ENCODE peak calls at places on chromosome 17, in five cellular contexts. W is GM23338; S is SK-N-MC; H is effector memory CD4-positive, alpha-beta T cell; G is GM23248. O is an unnamed sample.

GRCh38 chr17:8683355-8683754 is 52.8 kb upstream of the MYH10 start:
- DNase-seq in W (no peak), S (no peak), H (no peak), G (no peak), O (no peak)

GRCh38 chr17:29250666-29251065 is 4.0 kb downstream of the CRYBA1 start:
- DNase-seq in W (no peak), S (no peak), H (no peak), G (peak), O (no peak)

GRCh38 chr17:67829331-67829730 is 4.0 kb downstream of the BPTF start:
- DNase-seq in W (peak), S (no peak), H (peak), G (peak), O (no peak)

GRCh38 chr17:60163108-60163784 is 13.5 kb downstream of the CA4 start:
- DNase-seq in W (no peak), S (no peak), H (no peak), G (no peak), O (no peak)

GRCh38 chr17:45410144-45411091 is 22.3 kb downstream of the ARHGAP27 start:
- DNase-seq in W (no peak), S (no peak), H (peak), G (no peak), O (peak)

GRCh38 chr17:15516150-15516549 is 47.1 kb downstream of the TVP23C start:
- DNase-seq in W (no peak), S (no peak), H (no peak), G (peak), O (no peak)

GRCh38 chr17:1997587-1998425 is 27.3 kb downstream of the RTN4RL1 start:
- DNase-seq in W (peak), S (no peak), H (no peak), G (peak), O (peak)

GRCh38 chr17:74345433-74346241 is 16.0 kb downstream of the BTBD17 start:
- DNase-seq in W (no peak), S (no peak), H (no peak), G (peak), O (no peak)

GRCh38 chr17:51035436-51035835 is 85.2 kb downstream of the SPAG9 start:
- DNase-seq in W (peak), S (peak), H (no peak), G (peak), O (no peak)

GRCh38 chr17:17343896-17344506 is 40.8 kb downstream of the NT5M start:
- DNase-seq in W (no peak), S (no peak), H (no peak), G (no peak), O (no peak)

GRCh38 chr17:55168970-55169687 is 95.6 kb upstream of the HLF start:
- DNase-seq in W (no peak), S (no peak), H (no peak), G (no peak), O (no peak)

GRCh38 chr17:21282850-21283249 is 1.7 kb upstream of the MAP2K3 start:
- DNase-seq in W (no peak), S (no peak), H (no peak), G (no peak), O (no peak)

GRCh38 chr17:62898239-62898864 is 67.7 kb upstream of the TANC2 start:
- DNase-seq in W (no peak), S (peak), H (no peak), G (peak), O (no peak)

GRCh38 chr17:6430769-6431168 is 4.2 kb downstream of the AIPL1 start:
- DNase-seq in W (no peak), S (no peak), H (no peak), G (no peak), O (no peak)

GRCh38 chr17:80586464-80587228 is 42.0 kb downstream of the RPTOR start:
- DNase-seq in W (no peak), S (no peak), H (no peak), G (no peak), O (no peak)

GRCh38 chr17:69608808-69609494 is 194.5 kb downstream of the MAP2K6 start:
- DNase-seq in W (no peak), S (no peak), H (no peak), G (peak), O (no peak)

GRCh38 chr17:55336426-55336825 is 71.7 kb downstream of the HLF start:
- DNase-seq in W (no peak), S (no peak), H (no peak), G (peak), O (no peak)

GRCh38 chr17:5329784-5330557 is 47.9 kb downstream of the RABEP1 start:
- DNase-seq in W (no peak), S (no peak), H (no peak), G (peak), O (no peak)
- H3K4me3 ChIP-seq in W (no peak), S (no peak), H (no peak), G (no peak), O (no peak)

DNA sequence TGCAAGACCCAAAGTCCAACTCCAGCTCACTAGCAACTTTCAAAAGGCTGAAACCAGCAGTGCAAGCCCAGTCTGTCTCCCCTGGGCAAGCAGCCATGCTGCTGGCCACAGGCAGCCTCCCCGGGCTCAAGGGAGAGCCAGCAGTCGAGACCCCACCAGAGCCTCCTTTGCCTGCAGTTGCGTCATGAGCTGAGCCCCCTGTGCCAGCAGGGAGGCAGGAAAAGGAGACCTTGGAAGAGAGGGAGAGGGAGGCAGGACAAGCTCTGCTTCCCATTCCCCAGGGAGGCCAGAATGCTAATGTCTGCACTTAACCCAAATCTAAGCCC is 99.5 kb upstream of the TNRC6C start:
- DNase-seq in W (no peak), S (no peak), H (no peak), G (no peak), O (no peak)
- H3K4me3 ChIP-seq in W (no peak), S (no peak), H (no peak), G (no peak), O (no peak)

GRCh38 chr17:75518201-75518600 is 1.9 kb downstream of the TSEN54 start:
- DNase-seq in W (no peak), S (no peak), H (peak), G (no peak), O (no peak)
- H3K4me3 ChIP-seq in W (no peak), S (no peak), H (peak), G (no peak), O (no peak)

DNA sequence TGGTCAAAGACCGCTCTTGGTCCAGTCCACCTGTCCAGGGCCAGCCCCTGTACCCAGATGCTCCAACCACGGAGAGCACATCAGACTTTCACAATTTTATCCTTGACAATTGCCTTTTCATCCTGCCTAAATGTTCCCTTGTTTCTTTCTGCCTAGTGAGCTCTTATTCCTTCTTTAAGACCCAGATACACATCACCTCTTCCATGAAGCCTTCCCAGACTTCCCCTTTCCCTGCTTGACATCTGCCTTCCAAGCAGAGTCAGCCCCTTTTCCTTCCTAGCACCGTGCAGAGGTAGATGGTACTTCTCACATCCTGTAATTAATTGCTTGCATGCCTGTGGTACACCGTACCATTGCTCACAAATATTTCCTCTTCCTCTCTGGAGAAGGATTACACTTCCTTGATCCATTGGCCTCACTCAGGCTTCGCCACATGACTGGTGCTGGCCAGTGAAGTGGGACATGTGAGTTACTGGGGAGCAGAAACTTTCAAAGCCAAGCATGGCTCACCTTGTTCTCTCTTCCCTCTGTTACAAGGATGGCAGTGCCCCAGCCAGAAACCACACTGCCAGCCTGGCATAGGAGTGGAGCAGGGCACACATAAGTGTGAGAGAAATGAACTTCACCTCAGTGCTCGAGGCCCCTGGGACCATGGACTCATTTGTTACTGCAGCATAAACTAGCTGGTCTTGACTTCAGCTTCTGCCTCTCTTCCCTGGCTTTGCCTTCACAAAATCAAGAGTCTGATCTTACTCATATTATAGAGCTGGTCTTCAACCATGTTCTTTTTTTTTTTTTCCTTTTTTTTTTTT is 44.0 kb downstream of the SOST start:
- DNase-seq in W (no peak), S (no peak), H (no peak), G (peak), O (no peak)
- H3K4me3 ChIP-seq in W (peak), S (peak), H (no peak), G (peak), O (no peak)

DNA sequence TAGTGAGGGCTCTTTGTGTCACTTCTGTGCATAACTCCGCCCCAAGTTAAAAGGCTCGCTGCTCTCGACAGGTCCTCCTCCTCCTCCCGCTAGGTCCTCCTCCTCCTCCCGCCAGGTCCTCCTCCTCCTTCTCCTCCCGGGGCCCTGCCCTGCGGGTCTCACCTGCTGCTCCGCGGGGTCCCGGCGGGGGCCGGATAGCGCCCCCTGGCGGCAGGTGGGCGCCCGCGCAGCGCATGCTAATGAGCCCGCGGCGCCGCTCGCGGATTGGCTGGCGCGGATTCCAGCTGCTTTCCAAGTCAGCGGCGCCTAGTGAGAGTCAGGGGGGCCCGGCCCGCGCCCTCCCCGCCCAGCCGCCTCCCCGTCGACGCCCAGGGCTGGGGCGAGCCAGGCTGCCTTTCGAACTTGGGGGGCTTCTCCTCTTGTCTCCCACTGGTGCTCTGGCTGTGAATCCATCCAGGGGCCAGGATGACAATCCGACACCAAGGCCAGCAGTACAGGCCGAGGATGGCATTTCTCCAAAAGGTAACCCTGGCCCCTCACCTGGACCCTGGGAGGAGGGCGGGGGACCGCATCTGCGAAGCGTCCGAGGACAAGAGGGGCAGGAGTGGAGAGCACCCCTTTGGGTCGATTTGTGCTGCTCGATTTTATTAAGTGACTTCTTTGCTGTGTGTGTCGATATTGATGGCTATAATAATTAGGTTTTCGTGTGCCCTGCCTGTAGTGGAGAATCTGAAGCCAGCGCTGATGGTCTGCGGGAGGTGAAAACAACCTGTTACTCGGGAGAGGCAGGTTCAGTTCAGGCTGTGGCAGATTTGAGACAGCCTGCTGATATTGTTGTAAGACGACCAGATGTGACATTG is at the start of gene RGS9:
- DNase-seq in W (peak), S (no peak), H (peak), G (peak), O (peak)
- H3K4me3 ChIP-seq in W (peak), S (peak), H (peak), G (peak), O (no peak)

GRCh38 chr17:7438050-7438614 is 1.2 kb upstream of the FGF11 start:
- DNase-seq in W (peak), S (no peak), H (peak), G (peak), O (peak)

GRCh38 chr17:7436556-7437368 is 1.5 kb downstream of the TMEM102 start:
- DNase-seq in W (peak), S (no peak), H (peak), G (peak), O (peak)

GRCh38 chr17:7438656-7439460 is 454 bp upstream of the FGF11 start:
- DNase-seq in W (no peak), S (no peak), H (no peak), G (no peak), O (no peak)

GRCh38 chr17:7437369-7437863 is 1.9 kb upstream of the FGF11 start:
- DNase-seq in W (no peak), S (no peak), H (no peak), G (no peak), O (no peak)

DNA sequence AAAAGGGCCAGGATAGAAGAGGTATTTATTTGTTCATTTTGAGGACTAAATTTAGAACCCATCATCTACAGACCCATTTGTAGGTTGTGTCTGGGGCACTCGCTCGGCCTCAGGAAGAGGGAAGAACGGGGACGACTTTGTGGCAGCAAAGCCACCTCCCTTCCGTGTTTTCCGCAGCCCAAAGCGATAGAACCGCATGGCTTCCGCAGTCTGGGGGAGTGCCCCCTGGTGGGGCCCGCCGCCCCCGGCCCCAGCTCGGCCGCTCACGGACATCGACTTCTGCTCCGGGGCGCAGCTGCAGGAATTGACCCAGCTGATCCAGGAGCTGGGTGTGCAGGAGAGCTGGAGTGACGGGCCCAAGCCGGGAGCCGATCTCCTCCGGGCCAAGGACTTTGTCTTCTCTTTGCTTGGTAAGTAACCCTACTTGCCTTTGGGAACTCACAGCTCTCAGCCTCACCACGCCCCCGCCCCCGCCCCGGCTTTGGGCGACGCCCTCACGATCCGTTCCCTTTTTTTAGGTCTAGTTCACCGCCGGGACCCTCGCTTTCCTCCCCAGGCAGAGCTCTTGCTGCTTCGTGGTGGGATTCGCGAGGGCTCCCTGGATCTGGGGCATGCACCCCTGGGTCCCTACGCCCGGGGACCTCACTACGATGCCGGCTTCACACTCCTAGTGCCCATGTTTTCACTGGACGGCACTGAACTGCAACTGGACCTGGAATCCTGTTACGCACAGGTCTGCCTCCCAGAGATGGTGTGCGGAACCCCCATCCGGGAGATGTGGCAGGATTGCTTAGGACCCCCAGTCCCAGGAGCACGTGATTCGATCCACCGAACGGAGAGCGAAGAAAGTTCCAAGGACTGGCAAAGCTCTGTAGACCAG is 681 bp downstream of the TMEM102 start:
- DNase-seq in W (peak), S (no peak), H (peak), G (peak), O (peak)
- H3K4me3 ChIP-seq in W (peak), S (peak), H (peak), G (peak), O (peak)

GRCh38 chr17:71995570-71995969 is 125.2 kb upstream of the SOX9 start:
- DNase-seq in W (no peak), S (no peak), H (no peak), G (peak), O (no peak)
- H3K4me3 ChIP-seq in W (no peak), S (no peak), H (no peak), G (no peak), O (no peak)

O was measured in mucosa of descending colon.